ENCODE peak calls at places on chromosome 1, in ten cellular contexts. One of them, this sample, is unnamed.

GRCh38 chr1:84427520-84428188 is 29.4 kb downstream of the DNASE2B start:
- DNase-seq in WTC11: no peak
- DNase-seq in fibroblast of mammary gland: no peak
- DNase-seq in iPS-NIHi11: no peak
- DNase-seq in activated naive CD8-positive, alpha-beta T cell treated with anti-CD3 and anti-CD28 coated beads, Interleukin-2, amount 50 U/mL, for 24 hours: no peak
- DNase-seq in hepatic stellate cell: no peak
- DNase-seq in activated CD8-positive, alpha-beta T cell treated with anti-CD3 and anti-CD28 coated beads for 36 hours: no peak
- DNase-seq in AG04449: no peak
- DNase-seq in body of pancreas: no peak
- DNase-seq in cardiac fibroblast: no peak
- DNase-seq in this sample: no peak

GRCh38 chr1:19310061-19310460 is 1.9 kb downstream of the AKR7A2 start:
- DNase-seq in body of pancreas: no peak
- DNase-seq in activated CD8-positive, alpha-beta T cell treated with anti-CD3 and anti-CD28 coated beads for 36 hours: no peak
- DNase-seq in fibroblast of mammary gland: no peak
- DNase-seq in cardiac fibroblast: no peak
- DNase-seq in WTC11: no peak
- DNase-seq in hepatic stellate cell: no peak
- DNase-seq in AG04449: no peak
- DNase-seq in iPS-NIHi11: no peak
- DNase-seq in activated naive CD8-positive, alpha-beta T cell treated with anti-CD3 and anti-CD28 coated beads, Interleukin-2, amount 50 U/mL, for 24 hours: no peak
- DNase-seq in this sample: no peak

GRCh38 chr1:206469411-206469932 is 804 bp upstream of the IKBKE start:
- DNase-seq in activated naive CD8-positive, alpha-beta T cell treated with anti-CD3 and anti-CD28 coated beads, Interleukin-2, amount 50 U/mL, for 24 hours: no peak
- DNase-seq in activated CD8-positive, alpha-beta T cell treated with anti-CD3 and anti-CD28 coated beads for 36 hours: peak; percentile 56
- DNase-seq in AG04449: no peak
- DNase-seq in fibroblast of mammary gland: no peak
- DNase-seq in cardiac fibroblast: no peak
- DNase-seq in WTC11: no peak
- DNase-seq in hepatic stellate cell: no peak
- DNase-seq in iPS-NIHi11: peak; percentile 29
- DNase-seq in body of pancreas: no peak
- DNase-seq in this sample: no peak

GRCh38 chr1:167194182-167194581 is 26.5 kb upstream of the POU2F1 start:
- DNase-seq in WTC11: no peak
- DNase-seq in hepatic stellate cell: no peak
- DNase-seq in AG04449: no peak
- DNase-seq in iPS-NIHi11: no peak
- DNase-seq in activated CD8-positive, alpha-beta T cell treated with anti-CD3 and anti-CD28 coated beads for 36 hours: no peak
- DNase-seq in fibroblast of mammary gland: peak; percentile 8
- DNase-seq in activated naive CD8-positive, alpha-beta T cell treated with anti-CD3 and anti-CD28 coated beads, Interleukin-2, amount 50 U/mL, for 24 hours: no peak
- DNase-seq in body of pancreas: no peak
- DNase-seq in cardiac fibroblast: no peak
- DNase-seq in this sample: no peak

GRCh38 chr1:18947570-18947969 is 8.9 kb downstream of the IFFO2 start:
- DNase-seq in hepatic stellate cell: no peak
- DNase-seq in WTC11: no peak
- DNase-seq in body of pancreas: no peak
- DNase-seq in fibroblast of mammary gland: no peak
- DNase-seq in AG04449: no peak
- DNase-seq in cardiac fibroblast: no peak
- DNase-seq in activated CD8-positive, alpha-beta T cell treated with anti-CD3 and anti-CD28 coated beads for 36 hours: no peak
- DNase-seq in iPS-NIHi11: no peak
- DNase-seq in activated naive CD8-positive, alpha-beta T cell treated with anti-CD3 and anti-CD28 coated beads, Interleukin-2, amount 50 U/mL, for 24 hours: no peak
- DNase-seq in this sample: no peak

GRCh38 chr1:191804311-191804710 is 354.0 kb upstream of the RGS18 start:
- DNase-seq in iPS-NIHi11: no peak
- DNase-seq in AG04449: no peak
- DNase-seq in cardiac fibroblast: no peak
- DNase-seq in fibroblast of mammary gland: no peak
- DNase-seq in hepatic stellate cell: no peak
- DNase-seq in body of pancreas: no peak
- DNase-seq in activated CD8-positive, alpha-beta T cell treated with anti-CD3 and anti-CD28 coated beads for 36 hours: no peak
- DNase-seq in WTC11: no peak
- DNase-seq in activated naive CD8-positive, alpha-beta T cell treated with anti-CD3 and anti-CD28 coated beads, Interleukin-2, amount 50 U/mL, for 24 hours: no peak
- DNase-seq in this sample: peak; percentile 52

GRCh38 chr1:145999321-146000024 is 3.1 kb upstream of the TXNIP start:
- DNase-seq in fibroblast of mammary gland: peak; percentile 28
- DNase-seq in AG04449: no peak
- DNase-seq in activated naive CD8-positive, alpha-beta T cell treated with anti-CD3 and anti-CD28 coated beads, Interleukin-2, amount 50 U/mL, for 24 hours: no peak
- DNase-seq in activated CD8-positive, alpha-beta T cell treated with anti-CD3 and anti-CD28 coated beads for 36 hours: no peak
- DNase-seq in WTC11: no peak
- DNase-seq in iPS-NIHi11: no peak
- DNase-seq in hepatic stellate cell: no peak
- DNase-seq in body of pancreas: peak; percentile 74
- DNase-seq in cardiac fibroblast: peak; percentile 63
- DNase-seq in this sample: no peak

GRCh38 chr1:182633657-182634281 is 29.6 kb upstream of the RGS16 start:
- DNase-seq in body of pancreas: peak; percentile 36
- DNase-seq in activated naive CD8-positive, alpha-beta T cell treated with anti-CD3 and anti-CD28 coated beads, Interleukin-2, amount 50 U/mL, for 24 hours: no peak
- DNase-seq in iPS-NIHi11: no peak
- DNase-seq in WTC11: peak; percentile 47
- DNase-seq in hepatic stellate cell: no peak
- DNase-seq in fibroblast of mammary gland: no peak
- DNase-seq in AG04449: no peak
- DNase-seq in activated CD8-positive, alpha-beta T cell treated with anti-CD3 and anti-CD28 coated beads for 36 hours: no peak
- DNase-seq in cardiac fibroblast: no peak
- DNase-seq in this sample: no peak

GRCh38 chr1:6465461-6466005 is 440 bp downstream of the TNFRSF25 start:
- DNase-seq in hepatic stellate cell: no peak
- DNase-seq in AG04449: no peak
- DNase-seq in activated naive CD8-positive, alpha-beta T cell treated with anti-CD3 and anti-CD28 coated beads, Interleukin-2, amount 50 U/mL, for 24 hours: peak; percentile 55
- DNase-seq in fibroblast of mammary gland: no peak
- DNase-seq in body of pancreas: no peak
- DNase-seq in WTC11: no peak
- DNase-seq in iPS-NIHi11: no peak
- DNase-seq in activated CD8-positive, alpha-beta T cell treated with anti-CD3 and anti-CD28 coated beads for 36 hours: peak; percentile 67
- DNase-seq in cardiac fibroblast: no peak
- DNase-seq in this sample: no peak

This sample was measured in endothelial cell.